ENCODE peak calls at places on chromosomes 13 and 19, in ten cellular contexts. J, V, A, I, X, K, C, L, N and B are unnamed samples.

GRCh38 chr19:50460161-50460765 is 16.0 kb upstream of the EMC10 start:
- DNase-seq in J (no peak), V (peak; percentile 30), A (no peak), I (no peak), X (no peak), K (no peak), C (no peak), L (no peak), N (no peak), B (no peak)

GRCh38 chr13:56510836-56511235 is 629.9 kb upstream of the PRR20A start:
- DNase-seq in J (no peak), V (no peak), A (no peak), I (no peak), X (no peak), K (no peak), C (no peak), L (no peak), N (no peak), B (no peak)

GRCh38 chr13:41648314-41648935 is 191.1 kb downstream of the RGCC start:
- DNase-seq in J (no peak), V (peak; percentile 86), A (no peak), I (no peak), X (peak; percentile 91), K (no peak), C (no peak), L (no peak), N (no peak), B (no peak)

GRCh38 chr13:90416519-90416918 is 931.0 kb upstream of the MIR17HG start:
- DNase-seq in J (no peak), V (peak; percentile 62), A (no peak), I (no peak), X (peak; percentile 12), K (no peak), C (no peak), L (no peak), N (no peak), B (no peak)

GRCh38 chr19:33774751-33775150 is 21.9 kb upstream of the KCTD15 start:
- DNase-seq in J (no peak), V (no peak), A (no peak), I (no peak), X (no peak), K (no peak), C (no peak), L (no peak), N (no peak), B (no peak)

GRCh38 chr13:101640797-101641400 is 188.4 kb downstream of the ITGBL1 start:
- DNase-seq in J (no peak), V (peak; percentile 57), A (no peak), I (no peak), X (peak; percentile 68), K (no peak), C (no peak), L (no peak), N (no peak), B (no peak)

GRCh38 chr13:45142440-45143345 is 22.4 kb downstream of the GTF2F2 start:
- DNase-seq in J (no peak), V (peak; percentile 9), A (no peak), I (no peak), X (peak; percentile 49), K (no peak), C (no peak), L (peak; percentile 37), N (no peak), B (no peak)

GRCh38 chr13:59774511-59774911 is 389.2 kb downstream of the DIAPH3 start:
- DNase-seq in J (no peak), V (peak; percentile 63), A (no peak), I (no peak), X (no peak), K (no peak), C (peak; percentile 25), L (no peak), N (no peak), B (no peak)

GRCh38 chr19:1213391-1214286 is 8.1 kb downstream of the STK11 start:
- DNase-seq in J (no peak), V (peak; percentile 73), A (peak; percentile 66), I (peak; percentile 79), X (peak; percentile 96), K (no peak), C (peak; percentile 48), L (no peak), N (peak; percentile 62), B (no peak)

GRCh38 chr19:34171539-34171876 is 796 bp upstream of the LSM14A start:
- DNase-seq in J (no peak), V (peak; percentile 37), A (no peak), I (no peak), X (no peak), K (no peak), C (no peak), L (no peak), N (no peak), B (no peak)

GRCh38 chr19:53183146-53183545 is 10.0 kb downstream of the ZNF665 start:
- DNase-seq in J (no peak), V (no peak), A (no peak), I (no peak), X (no peak), K (no peak), C (no peak), L (no peak), N (no peak), B (no peak)

GRCh38 chr19:23407597-23407996 is 12.3 kb upstream of the ZNF91 start:
- DNase-seq in J (no peak), V (no peak), A (no peak), I (no peak), X (no peak), K (no peak), C (no peak), L (no peak), N (no peak), B (no peak)

GRCh38 chr19:41994521-41994971 is 516 bp upstream of the ATP1A3 start:
- DNase-seq in J (no peak), V (no peak), A (no peak), I (no peak), X (no peak), K (peak; percentile 27), C (no peak), L (no peak), N (no peak), B (no peak)

GRCh38 chr19:28061111-28061510 is 1151.8 kb downstream of the UQCRFS1 start:
- DNase-seq in J (no peak), V (no peak), A (no peak), I (no peak), X (no peak), K (no peak), C (no peak), L (no peak), N (no peak), B (no peak)

GRCh38 chr19:13172335-13173128 is 22.3 kb downstream of the IER2 start:
- DNase-seq in J (no peak), V (peak; percentile 75), A (peak; percentile 80), I (peak; percentile 83), X (peak; percentile 83), K (no peak), C (no peak), L (no peak), N (peak; percentile 89), B (peak; percentile 92)